ENCODE peak calls at places on chromosomes 11 and 22, in six cellular contexts. X is neuronal stem cell, F is H1, M is H9, R is mesenchymal stem cell, J is mesendoderm. T is an unnamed sample.

GRCh38 chr11:57314221-57314973 is 10.4 kb downstream of the TNKS1BP1 start:
- DNase-seq in X (no peak), F (no peak), M (no peak), R (no peak), J (no peak), T (no peak)

GRCh38 chr11:108923413-108923812 is 258.5 kb downstream of the DDX10 start:
- DNase-seq in X (no peak), F (no peak), M (no peak), R (no peak), J (no peak), T (no peak)

GRCh38 chr22:35638408-35638807 is 9.8 kb upstream of the APOL6 start:
- DNase-seq in X (no peak), F (no peak), M (no peak), R (peak), J (no peak), T (peak)

GRCh38 chr11:29200776-29201574 is 815.9 kb downstream of the KCNA4 start:
- DNase-seq in X (no peak), F (no peak), M (no peak), R (no peak), J (no peak), T (no peak)

GRCh38 chr11:62953811-62954210 is 31.0 kb downstream of the SLC22A6 start:
- DNase-seq in X (no peak), F (no peak), M (no peak), R (no peak), J (no peak), T (peak)

GRCh38 chr11:34274712-34275398 is 83.0 kb downstream of the ABTB2 start:
- DNase-seq in X (no peak), F (no peak), M (no peak), R (peak), J (peak), T (peak)

GRCh38 chr11:78921517-78921916 is 346.9 kb upstream of the NARS2 start:
- DNase-seq in X (no peak), F (no peak), M (no peak), R (no peak), J (no peak), T (no peak)

GRCh38 chr11:70191495-70192140 is 11.5 kb upstream of the FADD start:
- DNase-seq in X (peak), F (peak), M (peak), R (peak), J (peak), T (peak)

GRCh38 chr11:7571640-7572000 is 57.8 kb downstream of the PPFIBP2 start:
- DNase-seq in X (peak), F (peak), M (peak), R (peak), J (peak), T (peak)

GRCh38 chr11:112734207-112734606 is 227.0 kb upstream of the NCAM1 start:
- DNase-seq in X (peak), F (peak), M (peak), R (peak), J (peak), T (peak)

GRCh38 chr11:57427692-57428082 is 766 bp upstream of the SLC43A3 start:
- DNase-seq in X (no peak), F (no peak), M (no peak), R (no peak), J (no peak), T (peak)

GRCh38 chr11:95776859-95777258 is 12.7 kb downstream of the FAM76B start:
- DNase-seq in X (no peak), F (no peak), M (no peak), R (no peak), J (no peak), T (no peak)

GRCh38 chr11:18671246-18671645 is 27.3 kb upstream of the TMEM86A start:
- DNase-seq in X (no peak), F (no peak), M (no peak), R (no peak), J (no peak), T (no peak)

GRCh38 chr11:122213111-122213510 is 97.1 kb upstream of the BLID start:
- DNase-seq in X (no peak), F (no peak), M (no peak), R (no peak), J (no peak), T (no peak)

GRCh38 chr11:109937968-109938367 is 155.2 kb upstream of the ZC3H12C start:
- DNase-seq in X (no peak), F (no peak), M (no peak), R (no peak), J (no peak), T (no peak)

GRCh38 chr11:12675951-12676711 is 1.9 kb downstream of the TEAD1 start:
- DNase-seq in X (no peak), F (no peak), M (no peak), R (peak), J (peak), T (peak)

GRCh38 chr11:17352925-17353227 is 1.3 kb downstream of the NCR3LG1 start:
- DNase-seq in X (no peak), F (peak), M (peak), R (no peak), J (no peak), T (peak)

GRCh38 chr11:95699631-95700470 is 89.7 kb downstream of the FAM76B start:
- DNase-seq in X (no peak), F (no peak), M (no peak), R (peak), J (no peak), T (peak)

GRCh38 chr22:21447694-21448402 is 19.3 kb upstream of the TMEM191C start:
- DNase-seq in X (no peak), F (peak), M (peak), R (no peak), J (peak), T (no peak)

GRCh38 chr11:114284021-114284420 is 12.2 kb upstream of the NNMT start:
- DNase-seq in X (no peak), F (peak), M (no peak), R (no peak), J (no peak), T (no peak)

GRCh38 chr11:73233704-73234402 is 15.8 kb downstream of the P2RY2 start:
- DNase-seq in X (no peak), F (no peak), M (peak), R (no peak), J (no peak), T (no peak)

GRCh38 chr11:111949519-111950426 is 12.6 kb downstream of the DIXDC1 start:
- DNase-seq in X (no peak), F (no peak), M (no peak), R (peak), J (no peak), T (no peak)

GRCh38 chr22:31124811-31125465 is 2.2 kb downstream of the INPP5J start:
- DNase-seq in X (no peak), F (no peak), M (no peak), R (no peak), J (no peak), T (no peak)

GRCh38 chr22:26406118-26406517 is 22.9 kb upstream of the ASPHD2 start:
- DNase-seq in X (no peak), F (no peak), M (no peak), R (no peak), J (peak), T (peak)

GRCh38 chr22:44580176-44580575 is 82.1 kb upstream of the RTL6 start:
- DNase-seq in X (no peak), F (no peak), M (peak), R (no peak), J (no peak), T (no peak)

GRCh38 chr11:35040221-35040942 is 98.6 kb upstream of the CD44 start:
- DNase-seq in X (no peak), F (no peak), M (no peak), R (peak), J (no peak), T (peak)

GRCh38 chr11:127493330-127493729 is 492.8 kb upstream of the KIRREL3 start:
- DNase-seq in X (no peak), F (no peak), M (no peak), R (peak), J (peak), T (peak)

GRCh38 chr11:8971917-8972316 is 7.7 kb upstream of the TMEM9B start:
- DNase-seq in X (no peak), F (no peak), M (no peak), R (no peak), J (no peak), T (no peak)

GRCh38 chr11:102157219-102157618 is 47.0 kb downstream of the YAP1 start:
- DNase-seq in X (no peak), F (no peak), M (no peak), R (peak), J (no peak), T (peak)

GRCh38 chr11:78402842-78403241 is 14.8 kb downstream of the GAB2 start:
- DNase-seq in X (no peak), F (no peak), M (no peak), R (no peak), J (no peak), T (no peak)

GRCh38 chr11:14304601-14305000 is 54.4 kb downstream of the RRAS2 start:
- DNase-seq in X (no peak), F (no peak), M (no peak), R (no peak), J (peak), T (no peak)

GRCh38 chr11:82683029-82683428 is 50.6 kb downstream of the FAM181B start:
- DNase-seq in X (no peak), F (no peak), M (peak), R (no peak), J (peak), T (no peak)

GRCh38 chr11:63838150-63838681 is 694 bp upstream of the MARK2 start:
- DNase-seq in X (no peak), F (no peak), M (peak), R (no peak), J (peak), T (no peak)

GRCh38 chr22:20558534-20558933 is 51.1 kb downstream of the MED15 start:
- DNase-seq in X (no peak), F (no peak), M (no peak), R (no peak), J (no peak), T (no peak)

GRCh38 chr22:32573991-32574390 is 99.4 kb downstream of the FBXO7 start:
- DNase-seq in X (no peak), F (no peak), M (no peak), R (no peak), J (no peak), T (no peak)

GRCh38 chr11:103903621-103904323 is 132.7 kb upstream of the DDI1 start:
- DNase-seq in X (no peak), F (no peak), M (no peak), R (no peak), J (no peak), T (no peak)

GRCh38 chr11:71182791-71183556 is 69.4 kb downstream of the SHANK2 start:
- DNase-seq in X (no peak), F (no peak), M (peak), R (no peak), J (no peak), T (no peak)

GRCh38 chr11:45982656-45983470 is 60.4 kb downstream of the LARGE2 start:
- DNase-seq in X (peak), F (peak), M (peak), R (peak), J (peak), T (peak)

GRCh38 chr22:23289851-23290724 is 109.8 kb downstream of the BCR start:
- DNase-seq in X (peak), F (peak), M (peak), R (peak), J (peak), T (peak)

GRCh38 chr11:61776561-61777075 is 15.8 kb downstream of the TMEM258 start:
- DNase-seq in X (no peak), F (peak), M (peak), R (peak), J (peak), T (peak)

DNA sequence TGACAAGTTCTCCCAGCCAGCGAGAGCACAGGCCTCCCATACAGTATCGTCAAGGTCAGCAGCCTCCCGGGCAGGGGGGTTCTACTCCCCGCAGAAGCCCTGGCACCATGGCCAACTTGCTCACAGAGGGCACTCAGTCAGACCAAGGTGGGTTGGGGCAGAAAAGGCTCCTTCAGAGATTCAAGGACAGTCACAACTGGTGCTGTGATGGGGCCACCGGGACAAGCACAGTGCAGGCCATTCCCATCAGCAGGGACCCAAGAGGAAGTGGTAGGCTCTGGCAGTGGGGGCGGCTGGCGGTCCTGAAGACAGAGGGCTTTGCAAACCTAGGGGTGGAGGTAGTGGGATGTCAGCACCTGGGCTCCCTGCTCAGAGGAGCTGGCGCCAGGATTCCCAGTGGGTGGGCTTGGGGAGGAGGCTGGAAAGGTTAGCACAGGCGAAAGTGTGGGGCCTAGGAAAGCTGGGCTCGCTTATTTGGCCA is 5.3 kb upstream of the NEAT1 start:
- DNase-seq in X (no peak), F (peak), M (peak), R (peak), J (peak), T (no peak)
- H2BK120ac ChIP-seq in X (no peak), F (no peak), M (no peak), R (peak), J (no peak), T (peak)

GRCh38 chr11:132438418-132438817 is 1068.0 kb downstream of the NTM start:
- DNase-seq in X (no peak), F (no peak), M (no peak), R (no peak), J (no peak), T (no peak)
- H3K23ac ChIP-seq in X (peak), F (no peak), M (no peak), R (no peak), J (no peak), T (no peak)

DNA sequence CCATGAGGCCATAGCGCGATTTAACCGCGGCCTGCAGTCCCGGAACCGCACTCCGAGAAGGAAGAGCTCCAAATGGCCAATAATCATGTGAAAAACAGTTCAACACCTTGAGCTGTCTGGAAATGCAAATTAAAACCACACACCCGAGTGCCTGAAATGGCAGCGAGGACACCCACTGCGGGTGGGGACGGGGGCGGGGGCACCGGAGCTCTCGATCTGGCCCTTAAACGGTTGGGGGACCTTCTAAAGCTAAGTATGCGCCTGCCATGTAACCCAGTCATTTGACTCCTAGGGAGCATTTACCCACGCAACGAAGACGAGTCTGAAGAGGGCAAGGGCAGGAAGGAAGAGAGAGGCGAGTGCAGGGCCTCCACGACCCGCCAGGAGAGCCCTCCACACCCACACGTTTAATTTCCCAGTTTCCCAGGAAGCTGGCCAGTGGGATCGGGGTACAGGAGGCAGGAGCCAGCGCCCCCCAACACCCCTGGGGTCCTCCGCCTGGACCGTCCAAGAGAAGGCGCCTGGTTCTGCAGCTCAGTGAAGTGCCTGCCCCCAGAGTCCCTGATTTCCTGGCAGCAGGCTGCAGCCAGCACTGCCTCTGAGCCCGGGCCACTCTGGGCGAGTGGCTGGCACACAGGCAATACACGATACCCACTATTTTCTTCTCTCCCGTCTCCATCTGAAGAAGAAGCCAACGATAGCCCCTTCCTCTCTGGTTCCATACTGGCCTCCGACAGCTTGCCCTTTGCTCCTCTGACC is 1.7 kb downstream of the TTLL8 start:
- DNase-seq in X (no peak), F (no peak), M (no peak), R (no peak), J (peak), T (no peak)
- H2BK15ac ChIP-seq in X (peak), F (no peak), M (no peak), R (no peak), J (no peak), T (no peak)

GRCh38 chr22:39501644-39502108 is 414 bp upstream of the MIEF1 start:
- DNase-seq in X (no peak), F (no peak), M (no peak), R (no peak), J (no peak), T (no peak)
- H2BK120ac ChIP-seq in X (no peak), F (no peak), M (no peak), R (no peak), J (no peak), T (peak)

GRCh38 chr11:21048626-21049025 is 379.2 kb downstream of the NELL1 start:
- DNase-seq in X (no peak), F (no peak), M (no peak), R (no peak), J (no peak), T (no peak)
- H3K23ac ChIP-seq in X (no peak), F (no peak), M (no peak), R (no peak), J (no peak), T (no peak)

GRCh38 chr22:49664371-49664881 is 163.2 kb downstream of the BRD1 start:
- DNase-seq in X (no peak), F (peak), M (peak), R (no peak), J (no peak), T (no peak)

GRCh38 chr22:49664891-49665290 is 162.8 kb downstream of the BRD1 start:
- DNase-seq in X (no peak), F (no peak), M (peak), R (no peak), J (no peak), T (no peak)

GRCh38 chr22:49666146-49666809 is 161.4 kb downstream of the BRD1 start:
- DNase-seq in X (no peak), F (peak), M (peak), R (no peak), J (no peak), T (no peak)

GRCh38 chr22:49668402-49668801 is 159.3 kb downstream of the BRD1 start:
- DNase-seq in X (no peak), F (peak), M (peak), R (no peak), J (no peak), T (no peak)

DNA sequence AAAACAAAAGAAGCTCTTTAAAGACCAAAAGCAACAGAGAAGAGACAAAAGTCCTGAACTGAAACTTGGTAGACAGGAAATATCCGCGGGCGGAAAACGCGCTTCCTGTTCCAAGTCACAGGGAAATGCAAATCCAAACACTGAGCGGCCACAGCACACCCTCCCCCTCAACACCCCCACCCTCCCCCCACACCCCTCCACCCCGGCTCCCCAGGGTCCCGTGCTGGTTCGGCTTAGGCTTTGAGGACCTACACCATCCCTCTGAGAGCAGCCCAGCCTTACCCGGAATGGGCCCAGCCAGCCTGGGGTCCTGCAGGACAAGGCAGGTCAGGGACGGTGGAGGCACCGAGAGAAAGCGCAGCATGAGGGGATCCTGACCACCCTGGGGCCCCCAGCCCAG is 160.4 kb downstream of the BRD1 start:
- DNase-seq in X (no peak), F (peak), M (peak), R (no peak), J (no peak), T (no peak)
- H2BK15ac ChIP-seq in X (no peak), F (no peak), M (no peak), R (no peak), J (no peak), T (no peak)

DNA sequence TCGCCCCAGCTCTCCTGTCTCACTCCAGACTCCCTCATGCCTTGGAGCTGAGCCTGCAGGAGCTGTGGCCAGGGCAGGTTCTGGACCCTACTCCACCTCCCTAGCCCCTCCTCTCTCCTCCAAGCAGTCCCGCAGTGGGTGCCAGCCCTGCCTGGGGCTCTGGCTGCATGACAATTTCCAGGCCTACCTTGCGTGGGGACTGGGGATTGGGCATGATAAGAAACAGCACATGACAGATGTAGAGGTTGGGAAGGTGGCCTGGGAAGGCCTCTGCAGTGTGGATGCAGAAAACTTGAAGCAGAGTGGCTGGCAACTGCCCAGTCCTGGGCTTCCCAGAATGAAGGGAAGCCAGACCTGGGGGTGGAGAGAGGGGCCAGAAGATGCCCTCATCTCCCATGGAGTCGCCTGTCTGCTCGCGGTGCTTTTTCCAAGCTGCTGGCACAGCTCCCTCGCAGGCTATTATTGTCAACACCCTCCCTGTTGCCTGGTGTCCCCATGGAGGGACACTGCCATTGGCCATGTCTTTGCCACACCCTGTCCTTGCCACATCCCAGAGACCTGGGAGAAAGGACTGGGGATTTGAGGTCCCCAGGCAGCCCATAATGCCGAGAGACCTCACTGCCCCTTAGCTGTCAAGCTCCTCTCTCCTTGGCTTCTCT is 48.9 kb upstream of the CDON start:
- DNase-seq in X (no peak), F (no peak), M (no peak), R (no peak), J (no peak), T (no peak)
- H2BK120ac ChIP-seq in X (no peak), F (no peak), M (no peak), R (no peak), J (no peak), T (no peak)

DNA sequence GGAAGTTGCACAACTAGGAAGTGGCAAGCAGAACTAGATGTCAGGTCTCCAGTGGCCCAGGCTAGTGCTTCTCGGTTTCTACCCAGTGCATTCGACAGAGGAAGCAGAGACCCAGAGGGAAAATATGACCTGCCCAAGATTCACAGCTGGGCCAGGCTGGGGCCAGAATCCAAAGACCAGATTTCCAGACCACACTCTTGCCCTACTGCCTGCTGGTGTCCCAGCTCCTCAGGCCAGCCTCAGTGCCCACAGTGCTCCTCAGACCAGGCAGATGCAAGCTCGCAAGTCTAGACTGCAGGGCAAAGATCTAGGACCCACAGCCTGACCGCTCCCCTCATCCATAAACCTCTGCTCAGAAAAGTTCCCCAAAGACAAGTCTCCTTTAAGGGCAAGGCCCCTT is 262.6 kb downstream of the BUD13 start:
- DNase-seq in X (no peak), F (peak), M (no peak), R (no peak), J (no peak), T (no peak)
- H3K23ac ChIP-seq in X (no peak), F (no peak), M (no peak), R (no peak), J (no peak), T (no peak)

T was measured in IMR-90.